ENCODE peak calls at places on chromosomes 13 and 19, in five cellular contexts. S is GM12891; O is activated CD8-positive, alpha-beta memory T cell treated with anti-CD3 and anti-CD28 coated beads, Interleukin-2, amount 50 U/mL, for 48 hours; X is upper lobe of right lung; L is astrocyte. D is an unnamed sample.

GRCh38 chr13:46668302-46668720 is 115.3 kb downstream of the LRCH1 start:
- DNase-seq in L (peak), S (no peak), O (no peak), X (no peak), D (peak)

GRCh38 chr19:19160489-19161035 is 9.5 kb downstream of the MEF2B start:
- DNase-seq in L (no peak), X (no peak), S (peak), O (no peak), D (no peak)

GRCh38 chr13:110525328-110526319 is 35.9 kb downstream of the RAB20 start:
- DNase-seq in S (peak), O (no peak), L (no peak), X (peak), D (no peak)

GRCh38 chr19:46648961-46649960 is 11.7 kb downstream of the DACT3 start:
- DNase-seq in O (no peak), L (no peak), S (no peak), X (no peak), D (no peak)

GRCh38 chr19:40089462-40089861 is 1.3 kb downstream of the ZNF780A start:
- DNase-seq in L (peak), X (no peak), O (no peak), S (no peak), D (no peak)

GRCh38 chr13:60398949-60399589 is 2.0 kb downstream of the TDRD3 start:
- DNase-seq in O (no peak), S (no peak), X (no peak), L (peak), D (no peak)

GRCh38 chr19:47230122-47230920 is 678 bp downstream of the BBC3 start:
- DNase-seq in X (peak), S (peak), O (peak), L (peak), D (peak)

GRCh38 chr13:36124236-36124822 is 6.9 kb downstream of the DCLK1 start:
- DNase-seq in X (no peak), L (peak), S (no peak), O (no peak), D (peak)

GRCh38 chr19:43229315-43229714 is 23.9 kb upstream of the PSG4 start:
- DNase-seq in X (no peak), S (no peak), O (no peak), L (peak), D (no peak)

GRCh38 chr13:50129923-50130685 is 114.9 kb downstream of the KCNRG start:
- DNase-seq in L (no peak), S (no peak), O (peak), X (peak), D (peak)

GRCh38 chr19:771332-771785 is 20.4 kb downstream of the MISP start:
- DNase-seq in X (no peak), S (no peak), O (no peak), L (peak), D (peak)

GRCh38 chr13:105518086-105518485 is 1017.4 kb downstream of the EFNB2 start:
- DNase-seq in O (no peak), L (peak), X (no peak), S (no peak), D (no peak)

GRCh38 chr19:16457195-16457953 is 14.4 kb downstream of the EPS15L1 start:
- DNase-seq in L (peak), O (no peak), X (no peak), S (no peak), D (peak)

GRCh38 chr19:50500060-50500752 is 10.8 kb downstream of the JOSD2 start:
- DNase-seq in S (no peak), X (no peak), O (no peak), L (no peak), D (no peak)

GRCh38 chr19:28329429-28329828 is 883.5 kb downstream of the UQCRFS1 start:
- DNase-seq in L (no peak), S (no peak), O (no peak), X (no peak), D (no peak)

GRCh38 chr19:3362217-3362907 is 4.0 kb upstream of the NFIC start:
- DNase-seq in O (no peak), X (no peak), S (no peak), L (no peak), D (no peak)

GRCh38 chr19:10864538-10864899 is 6.8 kb upstream of the CARM1 start:
- DNase-seq in X (peak), S (peak), O (peak), L (peak), D (peak)

GRCh38 chr13:28468520-28468915 is 26.4 kb downstream of the FLT1 start:
- DNase-seq in S (no peak), X (no peak), O (no peak), L (no peak), D (no peak)

GRCh38 chr13:80962173-80962572 is 621.2 kb upstream of the SPRY2 start:
- DNase-seq in X (no peak), L (peak), S (no peak), O (no peak), D (no peak)

GRCh38 chr13:48291730-48292129 is 11.8 kb upstream of the RB1 start:
- DNase-seq in X (no peak), L (no peak), O (no peak), S (no peak), D (no peak)

GRCh38 chr19:30393046-30393445 is 20.9 kb downstream of the ZNF536 start:
- DNase-seq in L (no peak), O (no peak), X (no peak), S (no peak), D (peak)

GRCh38 chr19:7619671-7620441 is 9.5 kb downstream of the XAB2 start:
- DNase-seq in X (no peak), L (no peak), O (no peak), S (no peak), D (no peak)

GRCh38 chr13:44575741-44576395 is at the start of gene TSC22D1:
- DNase-seq in X (peak), O (peak), L (peak), S (peak), D (peak)

GRCh38 chr19:5338661-5339469 is 1.7 kb downstream of the PTPRS start:
- DNase-seq in X (no peak), L (no peak), S (no peak), O (no peak), D (no peak)

GRCh38 chr13:40589285-40590109 is 76.9 kb downstream of the FOXO1 start:
- DNase-seq in X (no peak), L (peak), S (no peak), O (no peak), D (peak)

GRCh38 chr19:17475541-17476115 is 5.3 kb downstream of the SLC27A1 start:
- DNase-seq in O (no peak), L (peak), S (no peak), X (no peak), D (no peak)

GRCh38 chr19:12000152-12000981 is 35.1 kb downstream of the ZNF433 start:
- DNase-seq in S (peak), L (peak), X (no peak), O (no peak), D (no peak)

GRCh38 chr13:113607477-113608245 is 23.1 kb downstream of the TFDP1 start:
- DNase-seq in L (no peak), O (no peak), X (peak), S (no peak), D (no peak)

GRCh38 chr13:36192166-36192565 is 22.2 kb downstream of the SOHLH2 start:
- DNase-seq in X (no peak), L (no peak), O (no peak), S (no peak), D (no peak)

GRCh38 chr19:3029070-3029923 is at the start of gene TLE2:
- DNase-seq in X (no peak), S (no peak), L (no peak), O (no peak), D (no peak)

GRCh38 chr19:13604902-13605586 is 98.8 kb upstream of the CACNA1A start:
- DNase-seq in S (no peak), L (no peak), X (no peak), O (no peak), D (no peak)

GRCh38 chr19:11451942-11452813 is 16.7 kb downstream of the PRKCSH start:
- DNase-seq in L (no peak), X (no peak), O (no peak), S (no peak), D (no peak)

GRCh38 chr19:33171916-33172359 is 22.2 kb upstream of the LRP3 start:
- DNase-seq in O (no peak), S (no peak), L (peak), X (no peak), D (peak)

GRCh38 chr13:33744589-33745369 is 73.2 kb upstream of the RFC3 start:
- DNase-seq in O (no peak), L (peak), X (peak), S (no peak), D (peak)

GRCh38 chr19:294341-294818 is 3.2 kb upstream of the PLPP2 start:
- DNase-seq in S (no peak), O (no peak), X (peak), L (no peak), D (no peak)

GRCh38 chr19:37975071-37975470 is 68.1 kb downstream of the SIPA1L3 start:
- DNase-seq in L (no peak), X (peak), S (no peak), O (no peak), D (no peak)

GRCh38 chr19:2613507-2614295 is 88.8 kb downstream of the GNG7 start:
- DNase-seq in S (no peak), O (peak), X (peak), L (no peak), D (peak)

GRCh38 chr13:50282016-50282415 is 266.8 kb downstream of the KCNRG start:
- DNase-seq in L (no peak), X (no peak), S (no peak), O (no peak), D (no peak)